ENCODE peak calls at places on chromosomes 1 and 21, in seven cellular contexts. L, A, X, W, Z, S and P are unnamed samples.

GRCh38 chr1:65149391-65149729 is 1.4 kb downstream of the AK4 start:
- DNase-seq in W (no peak), X (peak; percentile 79), L (no peak), A (peak; percentile 52), S (peak; percentile 12), Z (no peak), P (peak; percentile 24)

GRCh38 chr1:53400761-53401379 is 58.3 kb upstream of the DMRTB1 start:
- DNase-seq in X (peak; percentile 14), L (peak; percentile 23), Z (no peak), A (no peak), S (no peak), W (no peak), P (no peak)

GRCh38 chr1:244010191-244010590 is 40.9 kb upstream of the ZBTB18 start:
- DNase-seq in X (peak; percentile 56), A (peak; percentile 50), W (peak; percentile 57), Z (no peak), L (peak; percentile 22), S (no peak), P (no peak)

GRCh38 chr1:42833981-42834380 is 12.4 kb upstream of the ZNF691 start:
- DNase-seq in S (no peak), Z (peak; percentile 23), X (no peak), L (no peak), W (no peak), A (no peak), P (no peak)

GRCh38 chr1:25563330-25564215 is 20.2 kb downstream of the LDLRAP1 start:
- DNase-seq in Z (no peak), A (no peak), S (no peak), W (no peak), L (no peak), X (no peak), P (no peak)

GRCh38 chr1:153375511-153375910 is at the start of gene S100A12:
- DNase-seq in A (no peak), S (peak; percentile 2), W (no peak), X (no peak), Z (no peak), L (peak; percentile 70), P (no peak)

GRCh38 chr1:167790117-167790516 is 68.3 kb downstream of the MPZL1 start:
- DNase-seq in W (no peak), A (no peak), X (no peak), Z (no peak), S (no peak), L (no peak), P (no peak)

GRCh38 chr21:31132574-31133242 is 94.4 kb upstream of the KRTAP19-8 start:
- DNase-seq in X (no peak), Z (no peak), W (no peak), S (peak; percentile 29), L (peak; percentile 12), A (no peak), P (no peak)

GRCh38 chr21:35376406-35377135 is 327.5 kb upstream of the RUNX1 start:
- DNase-seq in A (no peak), X (no peak), L (no peak), W (no peak), S (peak; percentile 18), Z (no peak), P (no peak)
- H2BK120ac ChIP-seq in A (no peak overlapping the region), X (no peak overlapping the region), L (no peak overlapping the region), W (no peak overlapping the region), S (no peak overlapping the region), Z (no peak overlapping the region), P (no peak overlapping the region)

GRCh38 chr1:27624467-27625233 is 10.3 kb downstream of the FGR start:
- DNase-seq in X (no peak), W (no peak), S (no peak), Z (no peak), L (no peak), A (no peak), P (no peak)
- H3K4me1 ChIP-seq in X (peaks cover 6% of the 10 kb centered on the region), W (no peaks in the 10 kb centered on the region), S (peaks cover 5% of the 10 kb centered on the region), Z (peaks cover 19% of the 10 kb centered on the region), L (no peaks in the 10 kb centered on the region), A (peaks cover 2% of the 10 kb centered on the region), P (no peaks in the 10 kb centered on the region)

GRCh38 chr1:54796902-54797301 is 4.2 kb downstream of the TTC22 start:
- DNase-seq in L (no peak), X (no peak), W (no peak), S (no peak), A (no peak), Z (no peak), P (no peak)
- H2BK120ac ChIP-seq in L (no peak overlapping the region), X (no peak overlapping the region), W (no peak overlapping the region), S (no peak overlapping the region), A (no peak overlapping the region), Z (no peak overlapping the region), P (no peak overlapping the region)

DNA sequence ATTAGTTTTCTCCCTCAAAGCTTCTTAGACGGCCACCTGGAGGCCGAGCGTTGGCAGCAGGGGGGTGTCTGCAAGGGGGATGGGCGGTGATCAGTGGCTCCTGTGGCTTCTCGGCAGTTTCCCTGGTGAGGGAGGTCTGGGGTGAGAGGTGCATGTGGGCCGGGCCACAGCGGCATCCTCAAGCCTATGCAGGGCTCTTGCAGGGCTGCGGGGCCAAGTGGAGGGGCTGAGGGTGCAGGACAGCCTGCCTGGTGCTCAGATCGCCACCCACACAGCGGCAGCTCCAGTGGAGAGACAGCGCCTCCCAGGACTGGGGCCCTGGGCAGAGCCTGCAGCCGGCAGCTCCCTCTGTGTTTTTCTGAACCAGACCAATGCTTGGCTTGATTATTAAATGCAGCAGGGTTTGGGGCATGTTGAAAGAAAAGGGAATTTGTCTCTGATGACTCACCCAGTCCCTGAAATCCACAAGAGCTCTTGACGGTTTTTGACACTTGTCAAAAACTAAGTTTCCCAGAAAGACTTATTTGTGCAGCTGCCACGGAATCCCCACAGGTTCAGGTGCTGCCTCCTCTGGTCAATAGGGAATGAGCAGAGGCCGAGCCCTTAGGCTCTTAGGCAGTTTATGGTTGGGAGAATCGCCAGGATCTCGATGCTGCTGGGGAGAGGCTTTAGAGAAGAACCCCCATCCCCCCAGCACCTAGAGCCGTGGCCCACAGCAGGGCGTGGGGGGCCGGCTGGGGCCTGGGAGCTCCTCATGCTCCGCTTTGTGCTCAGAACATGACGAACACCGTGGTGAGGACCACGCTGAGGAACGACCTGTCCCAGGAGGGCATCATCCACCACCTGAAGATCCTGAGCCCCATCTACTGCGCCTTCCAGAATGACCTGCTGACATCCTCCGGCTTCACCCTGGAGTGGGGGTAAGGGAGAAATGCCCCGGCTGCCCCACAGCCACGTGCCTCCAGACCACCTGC is 54.7 kb downstream of the UMODL1 start:
- DNase-seq in X (peak; percentile 43), L (peak; percentile 59), A (peak; percentile 52), S (peak; percentile 30), Z (no peak), W (no peak), P (no peak)
- H3K4me1 ChIP-seq in X (no peaks in the 10 kb centered on the region), L (peaks cover 7% of the 10 kb centered on the region), A (no peaks in the 10 kb centered on the region), S (peaks cover 8% of the 10 kb centered on the region), Z (peaks cover 6% of the 10 kb centered on the region), W (no peaks in the 10 kb centered on the region), P (no peaks in the 10 kb centered on the region)

DNA sequence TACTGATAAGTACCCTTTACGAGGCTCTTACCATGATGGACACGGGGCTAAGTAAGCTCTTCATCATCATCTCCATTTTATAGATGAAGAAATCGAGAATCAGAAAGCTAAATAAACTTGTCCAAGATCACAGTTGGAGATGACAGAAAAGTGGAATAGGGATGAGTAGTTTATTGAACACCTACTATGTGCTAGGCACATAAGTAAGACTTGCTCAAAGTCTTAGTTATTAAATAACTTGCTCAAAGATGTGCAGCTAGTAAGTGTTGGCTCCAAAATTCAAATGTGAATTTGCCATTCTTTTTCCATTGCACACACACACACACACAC is 611 bp upstream of the RGS16 start:
- DNase-seq in L (no peak), Z (no peak), S (no peak), W (no peak), X (no peak), A (no peak), P (no peak)
- H2BK120ac ChIP-seq in L (no peak overlapping the region), Z (no peak overlapping the region), S (no peak overlapping the region), W (no peak overlapping the region), X (no peak overlapping the region), A (no peak overlapping the region), P (no peak overlapping the region)

DNA sequence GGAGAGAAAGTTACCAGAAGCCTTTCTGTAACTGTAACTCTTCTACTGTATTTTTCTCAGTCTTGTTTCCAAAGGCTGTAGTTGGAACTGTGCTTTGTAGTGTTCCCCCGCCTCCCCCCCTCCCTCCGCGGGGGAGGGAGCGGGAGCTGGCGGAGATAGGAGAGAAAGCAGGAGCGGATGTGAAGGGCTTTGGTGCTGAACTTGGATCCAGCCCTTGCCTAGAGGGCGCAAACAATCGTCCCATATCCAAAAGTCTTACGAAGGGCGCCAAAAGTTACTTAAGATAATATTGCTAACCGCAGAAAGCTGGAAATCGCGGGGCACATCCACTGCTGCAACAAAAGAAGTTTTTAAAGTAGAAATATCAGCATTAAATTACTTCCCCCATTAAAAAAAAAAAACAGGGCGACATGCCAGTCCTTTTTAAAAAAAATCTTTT is 2.4 kb upstream of the NFIA start:
- DNase-seq in S (peak; percentile 80), X (peak; percentile 82), Z (peak; percentile 63), L (peak; percentile 67), A (peak; percentile 89), W (peak; percentile 23), P (no peak)
- H3K4me1 ChIP-seq in S (no peaks in the 10 kb centered on the region), X (peaks cover 12% of the 10 kb centered on the region), Z (peaks cover 23% of the 10 kb centered on the region), L (no peaks in the 10 kb centered on the region), A (no peaks in the 10 kb centered on the region), W (peaks cover 11% of the 10 kb centered on the region), P (peaks cover 2% of the 10 kb centered on the region)

DNA sequence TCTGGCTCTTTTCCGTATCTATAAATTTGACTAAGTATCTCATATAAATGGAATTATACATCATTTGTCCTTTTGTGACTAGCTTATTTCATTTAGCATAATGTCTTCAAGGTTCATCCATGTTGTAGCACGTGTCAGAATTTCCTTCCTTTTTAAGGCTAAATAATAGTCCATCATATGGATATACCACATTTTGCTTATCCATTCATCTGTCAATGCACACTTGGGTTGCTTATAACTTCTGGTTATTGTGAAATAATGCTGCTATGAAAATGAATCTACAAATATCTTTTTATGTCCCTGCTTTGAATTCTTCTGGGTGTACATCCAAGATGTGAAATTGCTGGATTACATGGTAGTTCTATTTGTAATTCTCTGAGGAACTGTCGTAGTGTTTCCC is 119.6 kb downstream of the RHOU start:
- DNase-seq in S (no peak), W (no peak), L (no peak), Z (no peak), X (no peak), A (no peak), P (no peak)
- H2BK120ac ChIP-seq in S (no peak overlapping the region), W (no peak overlapping the region), L (no peak overlapping the region), Z (no peak overlapping the region), X (no peak overlapping the region), A (no peak overlapping the region), P (no peak overlapping the region)